ENCODE peak calls at places on chromosomes 11 and 22, in eight cellular contexts. One of them, this sample, is unnamed.

GRCh38 chr11:126963603-126964353 is 36.8 kb downstream of the KIRREL3 start:
- DNase-seq in type B pancreatic cell: no peak
- DNase-seq in astrocyte: peak
- DNase-seq in heart right ventricle: no peak
- DNase-seq in right atrium auricular region: no peak
- DNase-seq in fibroblast of lung: no peak
- DNase-seq in glutamatergic neuron: no peak
- DNase-seq in Calu3: peak
- DNase-seq in this sample: no peak

GRCh38 chr11:16843307-16843706 is 104.9 kb downstream of the C11orf58 start:
- DNase-seq in type B pancreatic cell: no peak
- DNase-seq in astrocyte: no peak
- DNase-seq in heart right ventricle: no peak
- DNase-seq in right atrium auricular region: no peak
- DNase-seq in fibroblast of lung: no peak
- DNase-seq in glutamatergic neuron: no peak
- DNase-seq in Calu3: no peak
- DNase-seq in this sample: no peak

GRCh38 chr22:23762866-23763578 is at the start of gene C22orf15:
- DNase-seq in type B pancreatic cell: no peak
- DNase-seq in astrocyte: no peak
- DNase-seq in heart right ventricle: no peak
- DNase-seq in right atrium auricular region: no peak
- DNase-seq in fibroblast of lung: no peak
- DNase-seq in glutamatergic neuron: no peak
- DNase-seq in Calu3: no peak
- DNase-seq in this sample: no peak

GRCh38 chr22:23383491-23384450 is 196.3 kb downstream of the IGLL1 start:
- DNase-seq in type B pancreatic cell: peak
- DNase-seq in astrocyte: no peak
- DNase-seq in heart right ventricle: no peak
- DNase-seq in right atrium auricular region: no peak
- DNase-seq in fibroblast of lung: no peak
- DNase-seq in glutamatergic neuron: peak
- DNase-seq in Calu3: no peak
- DNase-seq in this sample: peak

GRCh38 chr11:118888398-118888797 is 4.7 kb downstream of the CXCR5 start:
- DNase-seq in type B pancreatic cell: no peak
- DNase-seq in astrocyte: no peak
- DNase-seq in heart right ventricle: no peak
- DNase-seq in right atrium auricular region: no peak
- DNase-seq in fibroblast of lung: no peak
- DNase-seq in glutamatergic neuron: no peak
- DNase-seq in Calu3: peak
- DNase-seq in this sample: no peak

GRCh38 chr11:106231591-106231990 is 154.1 kb downstream of the AASDHPPT start:
- DNase-seq in type B pancreatic cell: no peak
- DNase-seq in astrocyte: peak
- DNase-seq in heart right ventricle: no peak
- DNase-seq in right atrium auricular region: no peak
- DNase-seq in fibroblast of lung: peak
- DNase-seq in glutamatergic neuron: no peak
- DNase-seq in Calu3: no peak
- DNase-seq in this sample: no peak

GRCh38 chr22:21807545-21807944 is 59.9 kb downstream of the MAPK1 start:
- DNase-seq in type B pancreatic cell: no peak
- DNase-seq in astrocyte: no peak
- DNase-seq in heart right ventricle: no peak
- DNase-seq in right atrium auricular region: no peak
- DNase-seq in fibroblast of lung: no peak
- DNase-seq in glutamatergic neuron: no peak
- DNase-seq in Calu3: no peak
- DNase-seq in this sample: no peak

GRCh38 chr11:33936745-33937612 is 45.1 kb upstream of the LMO2 start:
- DNase-seq in type B pancreatic cell: no peak
- DNase-seq in astrocyte: peak
- DNase-seq in heart right ventricle: peak
- DNase-seq in right atrium auricular region: peak
- DNase-seq in fibroblast of lung: peak
- DNase-seq in glutamatergic neuron: no peak
- DNase-seq in Calu3: peak
- DNase-seq in this sample: peak

GRCh38 chr11:9330387-9331384 is 16.3 kb upstream of the TMEM41B start:
- DNase-seq in type B pancreatic cell: no peak
- DNase-seq in astrocyte: peak
- DNase-seq in heart right ventricle: no peak
- DNase-seq in right atrium auricular region: no peak
- DNase-seq in fibroblast of lung: peak
- DNase-seq in glutamatergic neuron: peak
- DNase-seq in Calu3: no peak
- DNase-seq in this sample: no peak

GRCh38 chr11:92941676-92942571 is 27.5 kb upstream of the MTNR1B start:
- DNase-seq in type B pancreatic cell: no peak
- DNase-seq in astrocyte: peak
- DNase-seq in heart right ventricle: no peak
- DNase-seq in right atrium auricular region: no peak
- DNase-seq in fibroblast of lung: peak
- DNase-seq in glutamatergic neuron: no peak
- DNase-seq in Calu3: peak
- DNase-seq in this sample: no peak

GRCh38 chr11:550746-551085 is 9.8 kb downstream of the LMNTD2 start:
- DNase-seq in type B pancreatic cell: no peak
- DNase-seq in astrocyte: no peak
- DNase-seq in heart right ventricle: no peak
- DNase-seq in right atrium auricular region: no peak
- DNase-seq in fibroblast of lung: no peak
- DNase-seq in glutamatergic neuron: no peak
- DNase-seq in Calu3: no peak
- DNase-seq in this sample: no peak

GRCh38 chr11:77658213-77659013 is 20.8 kb upstream of the CLNS1A start:
- DNase-seq in type B pancreatic cell: no peak
- DNase-seq in astrocyte: peak
- DNase-seq in heart right ventricle: no peak
- DNase-seq in right atrium auricular region: no peak
- DNase-seq in fibroblast of lung: peak
- DNase-seq in glutamatergic neuron: no peak
- DNase-seq in Calu3: no peak
- DNase-seq in this sample: no peak

GRCh38 chr11:82906236-82906635 is 4.7 kb downstream of the DDIAS start:
- DNase-seq in type B pancreatic cell: no peak
- DNase-seq in astrocyte: peak
- DNase-seq in heart right ventricle: no peak
- DNase-seq in right atrium auricular region: no peak
- DNase-seq in fibroblast of lung: peak
- DNase-seq in glutamatergic neuron: no peak
- DNase-seq in Calu3: no peak
- DNase-seq in this sample: no peak

GRCh38 chr11:66725114-66725513 is 3.9 kb downstream of the SPTBN2 start:
- DNase-seq in type B pancreatic cell: no peak
- DNase-seq in astrocyte: no peak
- DNase-seq in heart right ventricle: no peak
- DNase-seq in right atrium auricular region: no peak
- DNase-seq in fibroblast of lung: no peak
- DNase-seq in glutamatergic neuron: no peak
- DNase-seq in Calu3: no peak
- DNase-seq in this sample: no peak

GRCh38 chr11:102523887-102524286 is 6.7 kb downstream of the MMP7 start:
- DNase-seq in type B pancreatic cell: no peak
- DNase-seq in astrocyte: no peak
- DNase-seq in heart right ventricle: no peak
- DNase-seq in right atrium auricular region: no peak
- DNase-seq in fibroblast of lung: no peak
- DNase-seq in glutamatergic neuron: no peak
- DNase-seq in Calu3: no peak
- DNase-seq in this sample: no peak
- TF ChIP-seq CTCF in type B pancreatic cell: no peak
- TF ChIP-seq CTCF in astrocyte: no peak
- TF ChIP-seq CTCF in heart right ventricle: no peak
- TF ChIP-seq CTCF in right atrium auricular region: no peak
- TF ChIP-seq CTCF in fibroblast of lung: no peak
- TF ChIP-seq CTCF in glutamatergic neuron: no peak
- TF ChIP-seq CTCF in Calu3: no peak
- TF ChIP-seq CTCF in this sample: no peak

DNA sequence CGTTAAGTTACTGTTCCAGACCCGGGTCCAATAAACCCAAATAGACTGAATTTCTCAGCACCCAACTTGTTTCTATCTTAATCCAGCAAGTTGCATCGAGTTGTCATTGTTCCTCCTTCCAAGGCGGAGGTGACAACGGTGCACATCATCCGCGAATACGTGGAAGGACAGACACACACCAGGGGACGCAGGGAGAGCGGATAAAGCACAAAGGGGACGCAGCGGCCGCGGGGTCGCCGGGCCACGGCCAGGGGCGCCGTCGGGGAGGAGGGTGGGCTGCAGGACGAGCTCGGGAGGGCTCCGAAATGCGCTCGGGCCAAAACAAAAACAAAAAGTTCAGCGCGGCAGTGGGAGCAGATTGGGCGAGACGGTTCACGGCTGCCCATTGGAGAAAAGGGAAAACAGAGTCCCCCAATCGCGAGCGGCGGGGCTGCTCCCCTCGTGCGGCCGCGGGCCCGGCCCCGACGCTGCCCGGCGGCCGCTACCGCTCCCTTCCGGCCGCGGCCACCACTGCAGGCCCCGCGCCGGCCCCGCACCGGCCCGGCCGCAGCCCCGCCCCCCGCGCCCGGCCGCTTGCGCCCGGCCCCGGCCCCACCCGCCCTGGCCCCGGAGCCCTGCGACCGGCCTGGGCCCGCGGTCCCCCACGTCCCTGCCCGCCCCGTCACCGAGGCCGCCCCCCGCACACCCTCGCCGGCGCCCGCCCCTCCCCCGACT is 518 bp downstream of the KMT5B start:
- DNase-seq in type B pancreatic cell: peak
- DNase-seq in astrocyte: peak
- DNase-seq in heart right ventricle: peak
- DNase-seq in right atrium auricular region: peak
- DNase-seq in fibroblast of lung: peak
- DNase-seq in glutamatergic neuron: peak
- DNase-seq in Calu3: peak
- DNase-seq in this sample: peak
- TF ChIP-seq CTCF in type B pancreatic cell: peak
- TF ChIP-seq CTCF in astrocyte: no peak
- TF ChIP-seq CTCF in heart right ventricle: peak
- TF ChIP-seq CTCF in right atrium auricular region: peak
- TF ChIP-seq CTCF in fibroblast of lung: peak
- TF ChIP-seq CTCF in glutamatergic neuron: no peak
- TF ChIP-seq CTCF in Calu3: no peak
- TF ChIP-seq CTCF in this sample: peak

GRCh38 chr11:17906436-17906835 is 106.4 kb downstream of the SERGEF start:
- DNase-seq in type B pancreatic cell: no peak
- DNase-seq in astrocyte: no peak
- DNase-seq in heart right ventricle: no peak
- DNase-seq in right atrium auricular region: no peak
- DNase-seq in fibroblast of lung: no peak
- DNase-seq in glutamatergic neuron: peak
- DNase-seq in Calu3: peak
- DNase-seq in this sample: no peak
- TF ChIP-seq CTCF in type B pancreatic cell: peak
- TF ChIP-seq CTCF in astrocyte: no peak
- TF ChIP-seq CTCF in heart right ventricle: peak
- TF ChIP-seq CTCF in right atrium auricular region: peak
- TF ChIP-seq CTCF in fibroblast of lung: no peak
- TF ChIP-seq CTCF in glutamatergic neuron: no peak
- TF ChIP-seq CTCF in Calu3: peak
- TF ChIP-seq CTCF in this sample: peak

GRCh38 chr22:44639891-44640617 is 62.0 kb upstream of the PRR5 start:
- DNase-seq in type B pancreatic cell: no peak
- DNase-seq in astrocyte: no peak
- DNase-seq in heart right ventricle: no peak
- DNase-seq in right atrium auricular region: no peak
- DNase-seq in fibroblast of lung: no peak
- DNase-seq in glutamatergic neuron: no peak
- DNase-seq in Calu3: no peak
- DNase-seq in this sample: peak
- TF ChIP-seq CTCF in type B pancreatic cell: no peak
- TF ChIP-seq CTCF in astrocyte: no peak
- TF ChIP-seq CTCF in heart right ventricle: no peak
- TF ChIP-seq CTCF in right atrium auricular region: no peak
- TF ChIP-seq CTCF in fibroblast of lung: no peak
- TF ChIP-seq CTCF in glutamatergic neuron: no peak
- TF ChIP-seq CTCF in Calu3: no peak
- TF ChIP-seq CTCF in this sample: no peak

GRCh38 chr22:46609175-46609690 is 11.0 kb upstream of the GRAMD4 start:
- DNase-seq in type B pancreatic cell: no peak
- DNase-seq in astrocyte: no peak
- DNase-seq in heart right ventricle: no peak
- DNase-seq in right atrium auricular region: no peak
- DNase-seq in fibroblast of lung: no peak
- DNase-seq in glutamatergic neuron: no peak
- DNase-seq in Calu3: peak
- DNase-seq in this sample: no peak

GRCh38 chr22:46612341-46612903 is 7.8 kb upstream of the GRAMD4 start:
- DNase-seq in type B pancreatic cell: no peak
- DNase-seq in astrocyte: no peak
- DNase-seq in heart right ventricle: no peak
- DNase-seq in right atrium auricular region: no peak
- DNase-seq in fibroblast of lung: no peak
- DNase-seq in glutamatergic neuron: no peak
- DNase-seq in Calu3: no peak
- DNase-seq in this sample: no peak

GRCh38 chr22:46611189-46611588 is 9.0 kb upstream of the GRAMD4 start:
- DNase-seq in type B pancreatic cell: no peak
- DNase-seq in astrocyte: no peak
- DNase-seq in heart right ventricle: no peak
- DNase-seq in right atrium auricular region: no peak
- DNase-seq in fibroblast of lung: no peak
- DNase-seq in glutamatergic neuron: no peak
- DNase-seq in Calu3: no peak
- DNase-seq in this sample: no peak

GRCh38 chr22:46609724-46610161 is 10.4 kb upstream of the GRAMD4 start:
- DNase-seq in type B pancreatic cell: no peak
- DNase-seq in astrocyte: no peak
- DNase-seq in heart right ventricle: no peak
- DNase-seq in right atrium auricular region: no peak
- DNase-seq in fibroblast of lung: no peak
- DNase-seq in glutamatergic neuron: no peak
- DNase-seq in Calu3: peak
- DNase-seq in this sample: peak

GRCh38 chr22:46610345-46610744 is 9.8 kb upstream of the GRAMD4 start:
- DNase-seq in type B pancreatic cell: no peak
- DNase-seq in astrocyte: no peak
- DNase-seq in heart right ventricle: no peak
- DNase-seq in right atrium auricular region: no peak
- DNase-seq in fibroblast of lung: no peak
- DNase-seq in glutamatergic neuron: no peak
- DNase-seq in Calu3: no peak
- DNase-seq in this sample: no peak
- TF ChIP-seq CTCF in type B pancreatic cell: no peak
- TF ChIP-seq CTCF in astrocyte: no peak
- TF ChIP-seq CTCF in heart right ventricle: no peak
- TF ChIP-seq CTCF in right atrium auricular region: no peak
- TF ChIP-seq CTCF in fibroblast of lung: no peak
- TF ChIP-seq CTCF in glutamatergic neuron: no peak
- TF ChIP-seq CTCF in Calu3: no peak
- TF ChIP-seq CTCF in this sample: no peak

This sample was measured in kidney.